ENCODE peak calls at places on chromosomes 1 and 21, in six cellular contexts. J is HCT116, T is stomach, L is HL-60, G is breast epithelium, E is HepG2. K is an unnamed sample.

GRCh38 chr1:112772781-112773180 is 57.6 kb upstream of the PPM1J start:
- DNase-seq in G (no peak), T (no peak), E (no peak), L (no peak), J (no peak), K (no peak)

GRCh38 chr1:40649592-40649930 is 15.9 kb downstream of the RIMS3 start:
- DNase-seq in T (no peak), L (no peak), E (no peak), G (no peak), J (no peak), K (no peak)

GRCh38 chr21:25062061-25062460 is 545.2 kb downstream of the MRPL39 start:
- DNase-seq in J (no peak), E (no peak), T (no peak), L (no peak), G (no peak), K (no peak)

GRCh38 chr1:29254346-29254745 is 18.0 kb downstream of the PTPRU start:
- DNase-seq in E (no peak), G (no peak), J (no peak), T (no peak), L (no peak), K (no peak)

GRCh38 chr1:74689800-74690696 is 16.5 kb upstream of the ERICH3 start:
- DNase-seq in L (peak), J (peak), G (no peak), T (no peak), E (peak), K (peak)

GRCh38 chr1:8661185-8662110 is 156.0 kb downstream of the RERE start:
- DNase-seq in E (no peak), G (no peak), J (no peak), L (no peak), T (no peak), K (peak)

GRCh38 chr1:222372221-222372620 is 175.7 kb downstream of the HHIPL2 start:
- DNase-seq in E (no peak), G (no peak), J (no peak), T (no peak), L (no peak), K (no peak)

GRCh38 chr1:63691672-63692425 is 82.0 kb upstream of the ROR1 start:
- DNase-seq in L (peak), E (peak), T (peak), J (peak), G (peak), K (peak)

GRCh38 chr1:11341881-11342552 is 69.0 kb downstream of the UBIAD1 start:
- DNase-seq in J (no peak), T (no peak), G (no peak), E (no peak), L (no peak), K (no peak)

GRCh38 chr1:58773406-58773840 is 10.4 kb downstream of the JUN start:
- DNase-seq in T (peak), J (no peak), L (peak), G (peak), E (no peak), K (no peak)

GRCh38 chr1:172287207-172287606 is 133.3 kb upstream of the C1orf105 start:
- DNase-seq in L (no peak), E (no peak), G (no peak), T (peak), J (no peak), K (no peak)

DNA sequence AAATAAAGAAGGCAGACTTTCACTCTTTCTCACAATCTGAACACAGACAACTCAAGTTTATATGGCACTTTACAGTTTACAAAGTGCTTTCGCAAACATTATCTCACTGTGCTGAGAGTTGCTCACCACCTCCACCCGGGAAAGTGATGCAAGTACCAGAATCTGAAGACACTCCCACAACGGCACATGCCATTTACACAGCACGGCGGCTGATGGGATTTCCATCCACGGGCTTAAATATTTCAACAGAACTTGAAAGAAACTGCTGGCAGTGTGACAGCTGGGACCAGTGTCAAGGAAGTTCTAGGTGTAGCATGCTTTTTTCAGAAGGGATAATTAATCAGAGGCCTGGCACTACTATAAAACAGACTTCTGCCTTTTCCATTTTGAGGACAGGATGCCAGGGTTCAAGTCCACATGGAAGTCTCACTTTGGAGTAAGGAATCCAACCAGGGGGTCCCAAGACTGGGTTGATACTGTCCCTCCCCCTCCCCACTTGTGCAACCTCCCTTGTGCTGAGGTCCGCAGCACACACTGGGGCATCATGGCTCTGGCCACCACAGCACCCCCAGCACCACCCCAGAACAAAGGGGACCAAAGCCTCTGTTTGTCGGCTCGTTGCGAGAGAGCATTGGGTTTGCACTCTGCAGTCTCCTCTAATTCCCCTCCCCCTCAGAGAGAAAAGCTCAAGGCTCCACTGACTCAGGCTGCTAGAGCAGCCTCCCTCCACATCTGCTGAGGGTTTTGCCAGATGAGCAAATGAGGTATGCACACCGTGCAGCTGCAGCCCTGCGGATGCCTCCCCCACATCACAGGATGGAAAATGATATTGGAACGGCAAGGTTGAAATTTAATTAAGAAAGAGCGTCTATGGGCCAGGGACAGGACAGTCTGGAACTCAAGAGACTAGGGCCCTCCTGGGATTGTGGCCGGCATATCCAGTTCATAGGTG is 154.9 kb downstream of the TGFBR3 start:
- DNase-seq in L (peak), E (no peak), T (peak), G (peak), J (no peak), K (no peak)
- TF ChIP-seq POLR2AphosphoS5 in L (peak), E (no peak), T (peak), G (peak), J (no peak), K (no peak)

GRCh38 chr1:109917429-109918076 is 6.9 kb downstream of the CSF1 start:
- DNase-seq in L (no peak), T (no peak), J (no peak), G (no peak), E (no peak), K (no peak)

GRCh38 chr1:109919271-109919670 is 8.6 kb downstream of the CSF1 start:
- DNase-seq in G (no peak), E (no peak), T (no peak), J (no peak), L (no peak), K (no peak)

GRCh38 chr1:109914587-109915240 is 4.1 kb downstream of the CSF1 start:
- DNase-seq in J (no peak), E (no peak), G (no peak), T (no peak), L (no peak), K (no peak)

GRCh38 chr1:109918671-109919070 is 8.0 kb downstream of the CSF1 start:
- DNase-seq in L (no peak), T (no peak), E (no peak), J (no peak), G (no peak), K (no peak)

GRCh38 chr1:109918077-109918606 is 7.5 kb downstream of the CSF1 start:
- DNase-seq in G (no peak), J (no peak), L (no peak), T (no peak), E (no peak), K (no peak)
- H3K27ac ChIP-seq in G (peak), J (no peak), L (no peak), T (peak), E (no peak), K (peak)

GRCh38 chr1:21955058-21955457 is 17.9 kb upstream of the HSPG2 start:
- DNase-seq in J (no peak), G (no peak), L (no peak), E (no peak), T (no peak), K (no peak)
- TF ChIP-seq POLR2AphosphoS5 in J (no peak), G (no peak), L (no peak), E (no peak), T (no peak), K (no peak)

GRCh38 chr1:72938408-72938807 is 656.1 kb upstream of the NEGR1 start:
- DNase-seq in L (no peak), E (no peak), J (no peak), G (no peak), T (no peak), K (no peak)

GRCh38 chr1:72932025-72932424 is 649.7 kb upstream of the NEGR1 start:
- DNase-seq in J (no peak), G (no peak), E (no peak), T (no peak), L (peak), K (no peak)

GRCh38 chr1:72936942-72937341 is 654.6 kb upstream of the NEGR1 start:
- DNase-seq in J (no peak), T (no peak), G (no peak), L (no peak), E (no peak), K (no peak)

GRCh38 chr1:72937905-72938304 is 655.6 kb upstream of the NEGR1 start:
- DNase-seq in L (no peak), E (no peak), J (no peak), G (no peak), T (no peak), K (no peak)

GRCh38 chr1:72936151-72936740 is 653.9 kb upstream of the NEGR1 start:
- DNase-seq in L (no peak), E (no peak), T (no peak), J (no peak), G (no peak), K (no peak)
- H3K27ac ChIP-seq in L (no peak), E (no peak), T (no peak), J (no peak), G (no peak), K (no peak)

GRCh38 chr1:32761253-32761877 is 55.8 kb downstream of the YARS1 start:
- DNase-seq in E (no peak), G (peak), L (no peak), J (peak), T (peak), K (no peak)
- TF ChIP-seq POLR2AphosphoS5 in E (no peak), G (no peak), L (no peak), J (peak), T (peak), K (no peak)

GRCh38 chr1:12745992-12746323 is at the start of gene CFAP107:
- DNase-seq in G (no peak), L (no peak), E (no peak), T (no peak), J (no peak), K (no peak)
- H3K27ac ChIP-seq in G (no peak), L (no peak), E (no peak), T (no peak), J (no peak), K (peak)

DNA sequence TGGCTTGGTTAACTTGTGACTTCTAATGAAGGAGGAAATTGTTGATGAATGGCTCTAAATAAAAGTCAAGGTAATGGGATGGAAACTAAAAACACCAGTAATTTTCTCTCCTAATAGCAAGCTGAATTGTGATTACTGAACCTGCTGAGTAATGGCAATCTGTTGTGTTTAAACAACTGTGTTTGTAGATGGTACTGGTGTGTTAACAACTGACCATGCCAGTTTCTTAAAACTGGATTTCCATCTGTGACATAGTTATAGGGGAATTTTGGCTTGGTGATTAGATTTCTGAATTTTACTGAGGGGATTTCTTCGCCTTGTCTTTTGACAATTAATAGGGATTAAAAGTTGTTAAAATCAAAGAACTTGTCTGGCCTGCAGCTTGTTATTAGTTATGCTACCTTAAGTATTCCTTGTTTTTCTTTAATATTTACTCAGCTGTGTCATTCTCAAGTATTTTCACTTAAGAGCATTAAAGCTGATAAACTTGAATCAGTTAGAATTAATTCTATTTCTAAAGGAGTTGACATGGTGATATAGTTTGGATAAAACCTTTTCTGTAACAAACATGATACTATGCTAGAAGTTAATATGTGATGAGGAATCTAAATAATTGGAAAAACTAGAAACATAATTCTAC is 7.9 kb upstream of the ERO1B start:
- DNase-seq in L (no peak), J (no peak), E (no peak), G (no peak), T (no peak), K (no peak)
- TF ChIP-seq POLR2AphosphoS5 in L (no peak), J (no peak), E (no peak), G (no peak), T (no peak), K (no peak)

K was measured in Panc1.